ENCODE peak calls at places on chromosomes 1 and 21, in eight cellular contexts. R is RWPE1, K is breast epithelium, Y is PC-9, S is nephron progenitor cell, J is heart right ventricle, O is MCF 10A, C is epithelial cell of proximal tubule. Q is an unnamed sample.

GRCh38 chr1:229699613-229700242 is 73.7 kb downstream of the URB2 start:
- DNase-seq in K (no peak), S (no peak), Y (no peak), C (no peak), R (no peak), J (no peak), O (peak), Q (no peak)

GRCh38 chr21:15311510-15311909 is 246.7 kb upstream of the NRIP1 start:
- DNase-seq in K (no peak), C (no peak), S (no peak), O (no peak), J (no peak), Y (no peak), R (no peak), Q (no peak)

GRCh38 chr1:67261646-67262045 is 46.0 kb upstream of the IL12RB2 start:
- DNase-seq in C (no peak), O (no peak), Y (no peak), J (no peak), K (no peak), S (no peak), R (no peak), Q (no peak)

GRCh38 chr1:16349847-16350406 is 2.4 kb downstream of the FBXO42 start:
- DNase-seq in Y (no peak), R (no peak), C (no peak), K (no peak), J (no peak), O (no peak), S (no peak), Q (no peak)

GRCh38 chr1:63746129-63746864 is 27.5 kb upstream of the ROR1 start:
- DNase-seq in J (no peak), K (no peak), S (peak), C (no peak), O (peak), Y (no peak), R (peak), Q (no peak)

GRCh38 chr1:33365560-33365997 is 44.7 kb upstream of the A3GALT2 start:
- DNase-seq in Y (no peak), O (no peak), J (peak), S (peak), R (no peak), K (peak), C (no peak), Q (no peak)

GRCh38 chr21:41431788-41432548 is 5.9 kb downstream of the MX1 start:
- DNase-seq in Y (no peak), K (no peak), R (no peak), C (no peak), O (no peak), J (no peak), S (no peak), Q (no peak)

GRCh38 chr1:154784416-154784815 is 85.7 kb downstream of the KCNN3 start:
- DNase-seq in Y (no peak), C (no peak), J (no peak), O (no peak), S (no peak), R (no peak), K (no peak), Q (no peak)

GRCh38 chr21:40618216-40618615 is 228.7 kb downstream of the DSCAM start:
- DNase-seq in J (no peak), Y (no peak), R (no peak), C (no peak), K (no peak), O (no peak), S (peak), Q (no peak)

GRCh38 chr21:41952568-41953248 is 1.1 kb downstream of the C2CD2 start:
- DNase-seq in J (no peak), S (peak), Y (no peak), R (peak), O (no peak), C (no peak), K (no peak), Q (no peak)

GRCh38 chr1:46512135-46512791 is 22.6 kb downstream of the DMBX1 start:
- DNase-seq in Y (no peak), S (no peak), C (no peak), O (no peak), K (no peak), J (no peak), R (no peak), Q (no peak)

GRCh38 chr1:174682419-174683008 is 234.8 kb downstream of the GPR52 start:
- DNase-seq in Y (no peak), R (no peak), K (no peak), O (no peak), J (no peak), S (no peak), C (no peak), Q (no peak)

GRCh38 chr1:37839676-37840075 is 19.7 kb downstream of the MTF1 start:
- DNase-seq in S (no peak), J (no peak), Y (no peak), C (no peak), O (no peak), K (no peak), R (no peak), Q (no peak)

DNA sequence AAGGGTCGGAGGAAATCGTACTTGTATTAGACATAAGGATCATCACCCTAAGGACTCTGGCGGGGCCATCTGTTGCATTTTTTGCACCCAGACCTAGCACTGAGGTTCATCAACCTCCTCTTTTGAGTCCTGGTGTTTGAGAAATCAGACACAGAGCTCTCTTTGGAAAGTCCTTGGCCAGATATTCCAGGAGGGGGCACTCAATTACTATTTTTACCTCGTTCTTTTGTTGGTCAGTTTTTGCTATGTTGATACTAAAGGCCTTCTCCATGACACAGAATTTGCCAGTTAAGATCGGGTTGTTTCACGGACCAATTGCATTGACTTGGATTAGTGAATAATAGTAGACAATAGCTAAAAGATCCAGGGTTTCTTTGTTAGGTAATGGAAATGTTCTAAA is 711.2 kb downstream of the KCNT2 start:
- DNase-seq in Y (no peak), S (no peak), O (peak), R (no peak), K (no peak), C (no peak), J (no peak), Q (no peak)
- TF ChIP-seq CTCF in Y (no peak), S (no peak), O (no peak), R (no peak), K (no peak), C (no peak), J (no peak), Q (no peak)

GRCh38 chr1:2373551-2374259 is 17.6 kb downstream of the MORN1 start:
- DNase-seq in O (no peak), R (no peak), Y (peak), K (no peak), C (no peak), J (no peak), S (no peak), Q (no peak)
- TF ChIP-seq CTCF in O (no peak), R (no peak), Y (no peak), K (no peak), C (peak), J (no peak), S (no peak), Q (no peak)

DNA sequence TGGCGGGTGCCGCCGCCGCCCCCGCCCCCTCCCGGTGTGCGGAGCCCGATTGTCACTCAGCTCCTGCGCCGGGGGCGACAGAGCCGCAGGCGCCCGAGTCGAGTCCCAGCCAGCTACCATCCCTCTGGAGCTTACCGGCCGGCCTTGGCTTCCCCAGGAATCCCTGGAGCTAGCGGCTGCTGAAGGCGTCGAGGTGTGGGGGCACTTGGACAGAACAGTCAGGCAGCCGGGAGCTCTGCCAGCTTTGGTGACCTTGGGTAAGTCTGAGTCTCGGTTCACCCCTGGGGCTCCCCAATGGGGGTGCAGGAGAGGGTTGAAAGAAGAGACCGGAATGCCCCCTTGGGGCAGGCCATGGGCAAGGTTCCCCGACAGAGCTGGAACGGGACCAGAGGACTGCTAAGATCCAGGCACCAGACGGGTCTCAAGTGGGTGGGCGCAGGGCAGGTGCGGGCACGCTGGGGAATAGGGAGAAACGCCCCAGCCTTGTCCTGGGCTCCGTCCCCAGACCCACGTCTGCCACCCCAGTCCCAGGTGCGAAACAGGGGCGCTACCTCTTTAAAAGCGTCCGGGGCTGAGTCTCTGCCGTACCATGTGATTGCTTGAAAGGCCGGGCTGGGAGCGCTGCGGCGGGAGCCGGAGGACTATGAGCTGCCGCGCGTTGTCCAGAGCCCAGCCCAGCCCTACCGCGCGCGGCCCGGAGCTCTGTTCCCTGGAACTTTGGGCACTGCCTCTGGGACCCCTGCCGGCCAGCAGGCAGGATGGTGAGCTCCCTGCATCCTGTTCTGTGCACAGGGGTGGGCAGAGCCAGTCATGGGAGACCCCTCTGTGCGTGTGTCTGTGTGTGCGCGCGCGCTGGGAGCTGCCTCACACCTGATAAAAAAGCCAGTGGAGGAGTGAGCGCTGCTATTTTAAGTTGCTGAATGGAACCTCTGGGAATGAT is at the start of gene ADORA1:
- DNase-seq in S (peak), R (peak), J (peak), K (peak), O (peak), C (no peak), Y (peak), Q (peak)
- TF ChIP-seq CTCF in S (peak), R (no peak), J (peak), K (no peak), O (no peak), C (peak), Y (no peak), Q (no peak)

GRCh38 chr1:209937996-209938959 is at the start of gene SYT14:
- DNase-seq in K (no peak), O (no peak), J (no peak), Y (no peak), C (no peak), S (peak), R (peak), Q (peak)
- TF ChIP-seq CTCF in K (no peak), O (no peak), J (no peak), Y (no peak), C (peak), S (no peak), R (no peak), Q (no peak)

DNA sequence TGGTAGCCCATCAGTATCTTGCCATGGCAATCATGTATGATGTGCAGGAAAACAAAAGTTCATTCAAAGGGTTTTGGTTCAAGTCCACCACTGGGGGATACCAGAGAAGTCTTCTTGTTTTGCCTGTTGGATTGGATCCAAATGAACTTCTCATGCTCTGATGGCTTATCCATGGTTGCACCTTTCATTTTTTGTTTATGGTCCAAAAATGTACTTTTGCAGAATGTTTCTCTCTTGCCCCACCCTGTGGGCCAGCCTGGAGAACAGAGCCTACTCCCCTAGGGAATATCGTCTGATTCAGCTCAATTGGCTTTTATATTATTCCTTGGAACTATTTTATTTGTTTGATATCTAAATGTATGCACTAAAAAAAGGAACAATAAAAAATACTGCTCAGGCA is 20.1 kb upstream of the CLCA1 start:
- DNase-seq in K (no peak), S (no peak), R (no peak), Y (no peak), C (no peak), J (no peak), O (no peak), Q (no peak)
- TF ChIP-seq CTCF in K (no peak), S (no peak), R (no peak), Y (no peak), C (no peak), J (no peak), O (no peak), Q (no peak)

GRCh38 chr21:45234906-45235305 is 52.8 kb downstream of the POFUT2 start:
- DNase-seq in C (no peak), K (peak), Y (no peak), S (no peak), R (no peak), J (no peak), O (no peak), Q (no peak)

GRCh38 chr21:45241357-45241756 is 46.3 kb downstream of the POFUT2 start:
- DNase-seq in J (no peak), K (no peak), Y (no peak), C (no peak), S (no peak), R (no peak), O (no peak), Q (no peak)

GRCh38 chr21:45234127-45234526 is 53.6 kb downstream of the POFUT2 start:
- DNase-seq in C (no peak), R (no peak), O (no peak), Y (no peak), S (no peak), K (no peak), J (no peak), Q (no peak)

GRCh38 chr21:45235488-45235887 is 52.2 kb downstream of the POFUT2 start:
- DNase-seq in O (no peak), S (no peak), R (no peak), C (no peak), J (no peak), Y (no peak), K (no peak), Q (no peak)

DNA sequence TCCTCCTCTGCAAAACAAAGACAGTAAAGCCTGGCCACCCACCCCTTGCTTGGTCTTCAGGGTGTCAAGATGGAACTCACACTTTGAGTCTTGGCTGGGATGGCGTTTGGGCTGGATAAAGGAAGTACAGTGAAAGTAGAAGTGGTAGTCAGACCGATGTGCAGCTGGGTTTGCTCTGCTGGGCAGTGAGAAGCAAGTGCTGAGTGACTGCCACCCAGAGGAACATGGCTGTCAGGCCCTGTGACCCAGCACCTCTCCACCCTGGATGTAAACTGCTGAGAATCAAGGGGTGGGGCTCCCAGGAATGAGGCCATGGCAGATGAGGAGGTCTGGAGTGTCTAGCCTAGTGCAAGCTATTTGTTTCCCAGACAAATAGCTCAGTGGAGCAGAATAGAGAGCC is 51.2 kb downstream of the POFUT2 start:
- DNase-seq in C (no peak), O (peak), Y (no peak), J (no peak), K (no peak), S (no peak), R (no peak), Q (no peak)
- TF ChIP-seq CTCF in C (peak), O (no peak), Y (no peak), J (no peak), K (no peak), S (no peak), R (no peak), Q (no peak)

GRCh38 chr21:38527737-38528136 is 29.5 kb upstream of the ERG start:
- DNase-seq in C (no peak), K (no peak), O (no peak), S (no peak), J (no peak), R (no peak), Y (no peak), Q (no peak)
- TF ChIP-seq CTCF in C (no peak), K (no peak), O (no peak), S (no peak), J (no peak), R (no peak), Y (no peak), Q (no peak)

GRCh38 chr1:23019094-23019850 is at the start of gene KDM1A:
- DNase-seq in S (peak), K (peak), J (peak), R (peak), Y (peak), C (peak), O (peak), Q (peak)
- TF ChIP-seq CTCF in S (no peak), K (no peak), J (peak), R (peak), Y (no peak), C (peak), O (no peak), Q (no peak)

GRCh38 chr1:156750932-156751723 is at the start of gene HDGF:
- DNase-seq in C (no peak), R (no peak), O (peak), K (peak), J (peak), Y (no peak), S (peak), Q (peak)
- TF ChIP-seq CTCF in C (no peak), R (no peak), O (no peak), K (no peak), J (peak), Y (no peak), S (no peak), Q (no peak)

GRCh38 chr1:77781683-77782082 is 2.2 kb downstream of the MIGA1 start:
- DNase-seq in J (no peak), K (no peak), S (no peak), C (no peak), R (no peak), Y (no peak), O (no peak), Q (no peak)

GRCh38 chr1:77779529-77780281 is at the start of gene MIGA1:
- DNase-seq in S (peak), R (peak), Y (peak), O (peak), J (peak), K (peak), C (no peak), Q (peak)

DNA sequence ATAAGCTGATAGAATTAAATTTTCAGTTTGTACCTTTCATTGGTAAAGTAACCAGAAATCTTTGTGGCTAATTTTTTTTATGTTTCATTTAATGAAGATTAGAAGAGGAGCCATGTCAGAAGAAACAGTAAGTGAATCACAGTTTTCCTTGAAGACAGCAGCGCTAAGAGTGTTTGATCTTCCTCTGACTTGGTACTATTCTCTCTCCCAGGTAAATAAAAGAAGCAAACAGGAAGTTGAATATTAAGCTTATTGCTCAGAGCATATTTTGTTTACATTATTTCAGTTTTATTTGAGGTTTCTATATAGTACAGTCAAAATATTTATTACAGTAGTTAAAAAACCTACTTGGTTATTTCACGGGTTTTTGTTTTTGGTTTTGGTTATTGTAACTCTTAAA is 3.7 kb downstream of the MIGA1 start:
- DNase-seq in O (no peak), C (no peak), K (no peak), J (no peak), R (no peak), Y (no peak), S (no peak), Q (no peak)
- TF ChIP-seq CTCF in O (no peak), C (no peak), K (no peak), J (no peak), R (no peak), Y (no peak), S (no peak), Q (no peak)